ENCODE peak calls at places on chromosomes 16 and 17, in five cellular contexts. One of them, this sample, is unnamed.

GRCh38 chr17:75289832-75290337 is 652 bp upstream of the SLC25A19 start:
- DNase-seq in HL-60: peak
- DNase-seq in neural crest cell: no peak
- DNase-seq in esophagus squamous epithelium: no peak
- DNase-seq in cardiac fibroblast: peak
- DNase-seq in this sample: no peak

GRCh38 chr17:39617446-39618251 is 9.1 kb upstream of the PPP1R1B start:
- DNase-seq in neural crest cell: no peak
- DNase-seq in HL-60: peak
- DNase-seq in esophagus squamous epithelium: no peak
- DNase-seq in cardiac fibroblast: peak
- DNase-seq in this sample: no peak

GRCh38 chr17:41678907-41679739 is 9.6 kb upstream of the EIF1 start:
- DNase-seq in cardiac fibroblast: peak
- DNase-seq in esophagus squamous epithelium: no peak
- DNase-seq in neural crest cell: no peak
- DNase-seq in HL-60: peak
- DNase-seq in this sample: no peak

GRCh38 chr16:68760671-68761275 is 23.7 kb downstream of the CDH1 start:
- DNase-seq in HL-60: no peak
- DNase-seq in neural crest cell: no peak
- DNase-seq in esophagus squamous epithelium: no peak
- DNase-seq in cardiac fibroblast: peak
- DNase-seq in this sample: no peak

GRCh38 chr16:50925758-50926357 is 184.0 kb downstream of the CYLD start:
- DNase-seq in neural crest cell: no peak
- DNase-seq in esophagus squamous epithelium: no peak
- DNase-seq in cardiac fibroblast: peak
- DNase-seq in HL-60: no peak
- DNase-seq in this sample: no peak

GRCh38 chr17:18002171-18002570 is 29.5 kb downstream of the DRC3 start:
- DNase-seq in cardiac fibroblast: peak
- DNase-seq in neural crest cell: no peak
- DNase-seq in HL-60: no peak
- DNase-seq in esophagus squamous epithelium: no peak
- DNase-seq in this sample: no peak

GRCh38 chr17:2192367-2193028 is 111.1 kb downstream of the SMG6 start:
- DNase-seq in HL-60: peak
- DNase-seq in esophagus squamous epithelium: no peak
- DNase-seq in neural crest cell: no peak
- DNase-seq in cardiac fibroblast: peak
- DNase-seq in this sample: no peak

GRCh38 chr17:76498886-76499667 is 2.1 kb downstream of the RHBDF2 start:
- DNase-seq in neural crest cell: no peak
- DNase-seq in HL-60: no peak
- DNase-seq in cardiac fibroblast: no peak
- DNase-seq in esophagus squamous epithelium: no peak
- DNase-seq in this sample: no peak

GRCh38 chr16:28569011-28569410 is 15.3 kb downstream of the SGF29 start:
- DNase-seq in cardiac fibroblast: peak
- DNase-seq in HL-60: no peak
- DNase-seq in esophagus squamous epithelium: no peak
- DNase-seq in neural crest cell: no peak
- DNase-seq in this sample: no peak

GRCh38 chr17:57544381-57544780 is 200.7 kb downstream of the CCDC182 start:
- DNase-seq in HL-60: no peak
- DNase-seq in neural crest cell: no peak
- DNase-seq in esophagus squamous epithelium: no peak
- DNase-seq in cardiac fibroblast: no peak
- DNase-seq in this sample: no peak

GRCh38 chr16:20084624-20085226 is 11.0 kb upstream of the GPR139 start:
- DNase-seq in neural crest cell: no peak
- DNase-seq in HL-60: no peak
- DNase-seq in esophagus squamous epithelium: no peak
- DNase-seq in cardiac fibroblast: no peak
- DNase-seq in this sample: no peak

GRCh38 chr16:57245472-57246113 is 534 bp downstream of the ARL2BP start:
- DNase-seq in cardiac fibroblast: peak
- DNase-seq in neural crest cell: peak
- DNase-seq in HL-60: no peak
- DNase-seq in esophagus squamous epithelium: no peak
- DNase-seq in this sample: peak

GRCh38 chr17:80529904-80530292 is 14.7 kb upstream of the RPTOR start:
- DNase-seq in HL-60: no peak
- DNase-seq in esophagus squamous epithelium: no peak
- DNase-seq in neural crest cell: no peak
- DNase-seq in cardiac fibroblast: no peak
- DNase-seq in this sample: no peak

GRCh38 chr17:11935734-11936406 is 61.4 kb downstream of the ZNF18 start:
- DNase-seq in HL-60: peak
- DNase-seq in neural crest cell: peak
- DNase-seq in cardiac fibroblast: peak
- DNase-seq in esophagus squamous epithelium: no peak
- DNase-seq in this sample: peak

GRCh38 chr17:17570798-17571716 is 20.5 kb downstream of the PEMT start:
- DNase-seq in neural crest cell: no peak
- DNase-seq in HL-60: no peak
- DNase-seq in esophagus squamous epithelium: no peak
- DNase-seq in cardiac fibroblast: no peak
- DNase-seq in this sample: no peak

GRCh38 chr16:68993885-68994284 is 111.6 kb upstream of the HAS3 start:
- DNase-seq in neural crest cell: no peak
- DNase-seq in esophagus squamous epithelium: no peak
- DNase-seq in cardiac fibroblast: peak
- DNase-seq in HL-60: no peak
- DNase-seq in this sample: no peak

GRCh38 chr16:55532227-55532626 is 23.4 kb downstream of the LPCAT2 start:
- DNase-seq in esophagus squamous epithelium: no peak
- DNase-seq in neural crest cell: no peak
- DNase-seq in cardiac fibroblast: no peak
- DNase-seq in HL-60: no peak
- DNase-seq in this sample: no peak

GRCh38 chr17:57086069-57086930 is 1.3 kb downstream of the AKAP1 start:
- DNase-seq in cardiac fibroblast: peak
- DNase-seq in HL-60: peak
- DNase-seq in neural crest cell: peak
- DNase-seq in esophagus squamous epithelium: no peak
- DNase-seq in this sample: peak

GRCh38 chr17:45575126-45575885 is 84.8 kb upstream of the PLEKHM1 start:
- DNase-seq in HL-60: no peak
- DNase-seq in esophagus squamous epithelium: no peak
- DNase-seq in cardiac fibroblast: no peak
- DNase-seq in neural crest cell: no peak
- DNase-seq in this sample: no peak

GRCh38 chr17:56935461-56935860 is 21.6 kb upstream of the TRIM25 start:
- DNase-seq in cardiac fibroblast: no peak
- DNase-seq in neural crest cell: no peak
- DNase-seq in esophagus squamous epithelium: no peak
- DNase-seq in HL-60: no peak
- DNase-seq in this sample: no peak

GRCh38 chr17:79953335-79953734 is 82.3 kb downstream of the TBC1D16 start:
- DNase-seq in cardiac fibroblast: no peak
- DNase-seq in esophagus squamous epithelium: no peak
- DNase-seq in HL-60: no peak
- DNase-seq in neural crest cell: no peak
- DNase-seq in this sample: no peak

GRCh38 chr17:61805399-61805798 is 57.9 kb downstream of the BRIP1 start:
- DNase-seq in esophagus squamous epithelium: no peak
- DNase-seq in cardiac fibroblast: peak
- DNase-seq in HL-60: no peak
- DNase-seq in neural crest cell: no peak
- DNase-seq in this sample: no peak

GRCh38 chr16:648071-648785 is 937 bp upstream of the WDR90 start:
- DNase-seq in neural crest cell: no peak
- DNase-seq in esophagus squamous epithelium: no peak
- DNase-seq in cardiac fibroblast: peak
- DNase-seq in HL-60: peak
- DNase-seq in this sample: no peak

GRCh38 chr16:4674926-4675530 is 18.3 kb upstream of the NUDT16L1 start:
- DNase-seq in HL-60: no peak
- DNase-seq in neural crest cell: no peak
- DNase-seq in esophagus squamous epithelium: no peak
- DNase-seq in cardiac fibroblast: no peak
- DNase-seq in this sample: no peak

GRCh38 chr17:78345172-78345571 is 14.7 kb downstream of the SOCS3 start:
- DNase-seq in neural crest cell: no peak
- DNase-seq in HL-60: no peak
- DNase-seq in esophagus squamous epithelium: no peak
- DNase-seq in cardiac fibroblast: no peak
- DNase-seq in this sample: no peak

GRCh38 chr17:80168371-80168770 is 1.5 kb upstream of the CARD14 start:
- DNase-seq in cardiac fibroblast: no peak
- DNase-seq in HL-60: no peak
- DNase-seq in neural crest cell: no peak
- DNase-seq in esophagus squamous epithelium: no peak
- DNase-seq in this sample: no peak

GRCh38 chr16:81541314-81541713 is 96.7 kb downstream of the CMIP start:
- DNase-seq in esophagus squamous epithelium: no peak
- DNase-seq in cardiac fibroblast: no peak
- DNase-seq in HL-60: no peak
- DNase-seq in neural crest cell: no peak
- DNase-seq in this sample: no peak

GRCh38 chr16:26809461-26809860 is 257.3 kb upstream of the C16orf82 start:
- DNase-seq in neural crest cell: no peak
- DNase-seq in HL-60: no peak
- DNase-seq in esophagus squamous epithelium: no peak
- DNase-seq in cardiac fibroblast: no peak
- DNase-seq in this sample: no peak

GRCh38 chr17:17348872-17349723 is 45.9 kb downstream of the NT5M start:
- DNase-seq in cardiac fibroblast: no peak
- DNase-seq in neural crest cell: no peak
- DNase-seq in esophagus squamous epithelium: no peak
- DNase-seq in HL-60: no peak
- DNase-seq in this sample: no peak

GRCh38 chr17:7667616-7668406 is 17.1 kb downstream of the ATP1B2 start:
- DNase-seq in esophagus squamous epithelium: no peak
- DNase-seq in cardiac fibroblast: no peak
- DNase-seq in HL-60: no peak
- DNase-seq in neural crest cell: no peak
- DNase-seq in this sample: no peak

GRCh38 chr17:40714473-40714872 is 10.9 kb upstream of the KRT24 start:
- DNase-seq in cardiac fibroblast: no peak
- DNase-seq in HL-60: no peak
- DNase-seq in neural crest cell: no peak
- DNase-seq in esophagus squamous epithelium: no peak
- DNase-seq in this sample: no peak

GRCh38 chr16:25165284-25165683 is 51.5 kb upstream of the AQP8 start:
- DNase-seq in esophagus squamous epithelium: no peak
- DNase-seq in HL-60: no peak
- DNase-seq in neural crest cell: no peak
- DNase-seq in cardiac fibroblast: no peak
- DNase-seq in this sample: no peak

GRCh38 chr17:57186231-57187019 is 69.9 kb upstream of the MSI2 start:
- DNase-seq in esophagus squamous epithelium: no peak
- DNase-seq in cardiac fibroblast: no peak
- DNase-seq in HL-60: no peak
- DNase-seq in neural crest cell: no peak
- DNase-seq in this sample: no peak

GRCh38 chr16:84839956-84840355 is 20.2 kb downstream of the CRISPLD2 start:
- DNase-seq in neural crest cell: no peak
- DNase-seq in HL-60: no peak
- DNase-seq in esophagus squamous epithelium: no peak
- DNase-seq in cardiac fibroblast: peak
- DNase-seq in this sample: no peak

GRCh38 chr16:84840687-84841627 is 21.2 kb downstream of the CRISPLD2 start:
- DNase-seq in cardiac fibroblast: no peak
- DNase-seq in neural crest cell: no peak
- DNase-seq in esophagus squamous epithelium: no peak
- DNase-seq in HL-60: no peak
- DNase-seq in this sample: no peak

GRCh38 chr16:84838383-84838948 is 18.7 kb downstream of the CRISPLD2 start:
- DNase-seq in esophagus squamous epithelium: no peak
- DNase-seq in neural crest cell: no peak
- DNase-seq in HL-60: no peak
- DNase-seq in cardiac fibroblast: no peak
- DNase-seq in this sample: no peak

GRCh38 chr16:84836967-84837366 is 17.2 kb downstream of the CRISPLD2 start:
- DNase-seq in cardiac fibroblast: no peak
- DNase-seq in esophagus squamous epithelium: no peak
- DNase-seq in HL-60: no peak
- DNase-seq in neural crest cell: no peak
- DNase-seq in this sample: no peak

GRCh38 chr16:84839054-84839453 is 19.3 kb downstream of the CRISPLD2 start:
- DNase-seq in cardiac fibroblast: peak
- DNase-seq in HL-60: no peak
- DNase-seq in neural crest cell: no peak
- DNase-seq in esophagus squamous epithelium: no peak
- DNase-seq in this sample: no peak
- TF ChIP-seq CTCF in cardiac fibroblast: no peak
- TF ChIP-seq CTCF in HL-60: no peak
- TF ChIP-seq CTCF in neural crest cell: no peak
- TF ChIP-seq CTCF in esophagus squamous epithelium: no peak
- TF ChIP-seq CTCF in this sample: no peak

GRCh38 chr17:35808962-35809854 is at the start of gene TAF15:
- DNase-seq in cardiac fibroblast: peak
- DNase-seq in esophagus squamous epithelium: peak
- DNase-seq in HL-60: peak
- DNase-seq in neural crest cell: peak
- DNase-seq in this sample: peak
- TF ChIP-seq CTCF in cardiac fibroblast: peak
- TF ChIP-seq CTCF in esophagus squamous epithelium: peak
- TF ChIP-seq CTCF in HL-60: peak
- TF ChIP-seq CTCF in neural crest cell: peak
- TF ChIP-seq CTCF in this sample: peak

GRCh38 chr17:47618416-47618815 is 31.3 kb upstream of the KPNB1 start:
- DNase-seq in cardiac fibroblast: peak
- DNase-seq in esophagus squamous epithelium: no peak
- DNase-seq in HL-60: no peak
- DNase-seq in neural crest cell: no peak
- DNase-seq in this sample: peak

GRCh38 chr17:47624727-47625068 is 25.0 kb upstream of the KPNB1 start:
- DNase-seq in esophagus squamous epithelium: no peak
- DNase-seq in HL-60: no peak
- DNase-seq in cardiac fibroblast: no peak
- DNase-seq in neural crest cell: no peak
- DNase-seq in this sample: no peak

GRCh38 chr17:47620503-47621245 is 29.0 kb upstream of the KPNB1 start:
- DNase-seq in HL-60: no peak
- DNase-seq in esophagus squamous epithelium: no peak
- DNase-seq in cardiac fibroblast: no peak
- DNase-seq in neural crest cell: no peak
- DNase-seq in this sample: no peak

GRCh38 chr17:47622179-47622549 is 27.6 kb upstream of the KPNB1 start:
- DNase-seq in neural crest cell: no peak
- DNase-seq in esophagus squamous epithelium: no peak
- DNase-seq in HL-60: no peak
- DNase-seq in cardiac fibroblast: no peak
- DNase-seq in this sample: no peak

GRCh38 chr17:47621293-47622178 is 28.2 kb upstream of the KPNB1 start:
- DNase-seq in esophagus squamous epithelium: no peak
- DNase-seq in neural crest cell: no peak
- DNase-seq in HL-60: no peak
- DNase-seq in cardiac fibroblast: peak
- DNase-seq in this sample: no peak
- TF ChIP-seq CTCF in esophagus squamous epithelium: no peak
- TF ChIP-seq CTCF in neural crest cell: no peak
- TF ChIP-seq CTCF in HL-60: no peak
- TF ChIP-seq CTCF in cardiac fibroblast: no peak
- TF ChIP-seq CTCF in this sample: no peak

GRCh38 chr16:77657016-77657415 is 65.3 kb upstream of the NUDT7 start:
- DNase-seq in neural crest cell: no peak
- DNase-seq in HL-60: peak
- DNase-seq in cardiac fibroblast: peak
- DNase-seq in esophagus squamous epithelium: no peak
- DNase-seq in this sample: no peak
- TF ChIP-seq CTCF in neural crest cell: no peak
- TF ChIP-seq CTCF in HL-60: no peak
- TF ChIP-seq CTCF in cardiac fibroblast: peak
- TF ChIP-seq CTCF in esophagus squamous epithelium: no peak
- TF ChIP-seq CTCF in this sample: no peak

This sample was measured in endothelial cell.